ENCODE peak calls at places on chromosomes 13 and 19, in seven cellular contexts. B is upper lobe of left lung, U is GM23338, L is breast epithelium, T is spleen, S is HL-60, X is stomach. D is an unnamed sample.

GRCh38 chr13:73599232-73600128 is 534.7 kb downstream of the KLF12 start:
- DNase-seq in B (no peak), U (no peak), L (no peak), T (no peak), S (no peak), X (no peak), D (no peak)

GRCh38 chr19:47729799-47730520 is 15.4 kb upstream of the NOP53 start:
- DNase-seq in B (peak; percentile 89), U (peak; percentile 97), L (peak; percentile 88), T (peak; percentile 83), S (peak; percentile 13), X (peak; percentile 81), D (peak; percentile 84)

GRCh38 chr13:49620170-49620621 is 8.1 kb upstream of the ARL11 start:
- DNase-seq in B (no peak), U (no peak), L (no peak), T (peak; percentile 88), S (no peak), X (no peak), D (no peak)

GRCh38 chr19:10761443-10762242 is 43.8 kb downstream of the DNM2 start:
- DNase-seq in B (no peak), U (peak; percentile 70), L (no peak), T (no peak), S (no peak), X (peak; percentile 44), D (no peak)

GRCh38 chr13:79457948-79458347 is 23.0 kb upstream of the NDFIP2 start:
- DNase-seq in B (no peak), U (no peak), L (no peak), T (no peak), S (no peak), X (no peak), D (no peak)

GRCh38 chr19:35153701-35154534 is 617 bp upstream of the FXYD5 start:
- DNase-seq in B (peak; percentile 48), U (peak; percentile 88), L (no peak), T (peak; percentile 91), S (peak; percentile 65), X (peak; percentile 58), D (peak; percentile 71)

GRCh38 chr19:35486268-35486708 is 4.0 kb downstream of the KRTDAP start:
- DNase-seq in B (no peak), U (no peak), L (no peak), T (no peak), S (no peak), X (no peak), D (no peak)

GRCh38 chr19:1032264-1032867 is 6.0 kb downstream of the CNN2 start:
- DNase-seq in B (no peak), U (no peak), L (no peak), T (no peak), S (no peak), X (no peak), D (no peak)

GRCh38 chr19:33156354-33156753 is 24.4 kb downstream of the WDR88 start:
- DNase-seq in B (no peak), U (no peak), L (no peak), T (peak; percentile 0), S (peak; percentile 33), X (no peak), D (no peak)

DNA sequence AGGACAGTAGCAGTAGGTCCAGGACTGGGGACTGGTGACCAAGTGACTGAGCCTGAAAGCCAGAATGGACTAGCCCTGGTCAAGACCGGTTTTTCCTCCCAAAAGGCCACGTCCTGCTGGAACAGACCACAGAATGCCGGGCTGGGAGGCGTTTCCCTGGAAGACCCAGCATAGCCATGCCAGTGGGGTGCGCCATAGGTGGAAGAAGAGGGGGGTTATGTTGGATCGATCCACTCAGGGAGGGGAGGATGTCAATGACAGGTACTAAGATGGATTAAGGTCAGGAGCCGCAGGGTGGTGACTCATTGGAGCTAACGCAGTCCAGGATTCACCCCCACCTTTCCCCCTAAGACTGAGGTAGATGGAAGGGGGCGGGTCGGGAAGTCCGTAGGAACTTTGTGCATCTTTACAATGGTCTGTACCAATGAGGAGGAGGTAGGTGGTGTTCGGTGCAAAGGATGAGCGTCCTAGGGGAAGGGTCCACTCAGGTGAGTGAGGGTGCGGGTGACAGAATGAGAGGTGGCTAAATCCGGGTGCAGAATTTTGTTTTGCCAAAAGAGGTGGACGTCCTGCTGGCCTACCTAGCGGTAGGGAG is 21.0 kb downstream of the VASP start:
- DNase-seq in B (no peak), U (peak; percentile 85), L (no peak), T (no peak), S (no peak), X (no peak), D (no peak)
- TF ChIP-seq POLR2AphosphoS5 in B (no peak), U (peak; percentile 35), L (no peak), T (peak; percentile 64), S (peak; percentile 63), X (no peak), D (peak; percentile 55)

GRCh38 chr13:27958928-27959539 is 10.1 kb downstream of the CDX2 start:
- DNase-seq in B (no peak), U (no peak), L (no peak), T (no peak), S (no peak), X (no peak), D (no peak)
- H3K27me3 ChIP-seq in B (peaks cover 2% of the 10 kb centered on the region), U (peaks cover 100% of the 10 kb centered on the region), L (peaks cover 3% of the 10 kb centered on the region), T (peaks cover 3% of the 10 kb centered on the region), S (peaks cover 52% of the 10 kb centered on the region), X (peaks cover 100% of the 10 kb centered on the region), D (peaks cover 100% of the 10 kb centered on the region)

GRCh38 chr19:15264061-15264932 is 32.0 kb upstream of the EPHX3 start:
- DNase-seq in B (peak; percentile 70), U (peak; percentile 93), L (peak; percentile 69), T (peak; percentile 89), S (peak; percentile 66), X (peak; percentile 80), D (peak; percentile 91)
- TF ChIP-seq POLR2AphosphoS5 in B (peak; percentile 8), U (no peak), L (peak; percentile 54), T (peak; percentile 66), S (no peak), X (peak; percentile 56), D (peak; percentile 45)

DNA sequence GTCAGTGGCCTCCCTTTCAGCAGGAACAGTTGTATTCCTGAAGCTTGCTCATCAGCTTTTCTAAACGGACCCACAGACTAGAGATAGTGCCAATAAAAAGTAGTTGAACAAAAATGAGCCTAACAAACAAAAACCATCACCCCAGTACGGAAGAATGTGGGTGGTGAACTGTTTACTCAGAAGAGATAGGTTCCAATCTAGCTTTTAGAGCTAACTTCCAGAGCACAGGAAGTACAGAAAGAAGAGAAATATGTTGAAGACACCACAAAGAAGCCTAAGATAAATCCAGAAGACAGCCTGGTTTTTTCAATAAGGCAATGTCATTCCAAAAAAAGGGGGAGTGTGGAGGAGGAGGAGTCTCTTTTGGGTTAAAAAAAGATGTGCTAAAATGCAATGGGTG is 2.8 kb upstream of the LMO7 start:
- DNase-seq in B (no peak), U (no peak), L (no peak), T (no peak), S (no peak), X (no peak), D (no peak)
- H3K27me3 ChIP-seq in B (no peaks in the 10 kb centered on the region), U (peaks cover 27% of the 10 kb centered on the region), L (no peaks in the 10 kb centered on the region), T (no peaks in the 10 kb centered on the region), S (peaks cover 3% of the 10 kb centered on the region), X (peaks cover 24% of the 10 kb centered on the region), D (peaks cover 9% of the 10 kb centered on the region)

DNA sequence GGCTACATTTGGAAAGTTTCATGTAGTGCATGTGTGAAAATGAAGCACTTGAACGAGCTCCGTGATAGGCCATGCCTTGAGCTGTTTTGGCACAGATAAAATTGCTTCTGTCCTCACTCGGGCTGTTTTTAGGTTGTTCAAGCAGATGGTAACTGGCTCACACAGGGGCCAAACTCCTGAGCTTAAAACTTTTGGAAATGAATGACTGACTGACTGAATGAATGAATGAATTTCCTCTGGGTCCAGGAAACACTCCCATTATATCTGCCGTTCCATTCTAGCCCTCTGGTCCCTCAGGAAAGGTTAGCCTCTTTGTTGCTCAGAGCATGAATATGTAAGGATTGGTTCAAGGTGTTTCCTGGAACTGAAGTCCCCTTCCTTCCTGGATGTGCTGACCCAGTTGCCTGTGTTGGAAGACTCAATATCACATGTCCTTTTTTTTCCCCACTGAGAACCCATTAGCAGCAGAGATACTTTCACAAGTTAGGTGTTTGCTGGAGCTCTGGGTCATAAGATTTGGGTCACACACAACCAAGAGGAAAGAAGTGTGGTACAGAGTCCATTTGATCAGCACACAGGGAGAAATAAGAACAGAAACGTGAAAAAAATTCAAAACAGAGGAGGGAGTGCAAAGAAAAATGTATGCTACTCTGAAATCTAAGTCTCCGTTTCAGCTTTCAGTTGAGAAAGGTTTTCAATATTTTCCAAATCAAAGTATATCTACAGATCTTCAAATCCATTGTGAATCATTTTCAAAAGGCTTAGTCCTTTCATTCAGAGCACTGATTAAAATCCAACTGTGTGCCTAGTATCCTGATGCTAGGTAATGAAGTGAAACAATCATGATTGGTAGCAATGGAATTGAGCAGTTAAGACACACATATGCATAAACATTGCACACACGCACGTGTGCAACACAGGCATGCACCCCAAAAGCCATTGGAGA is 18.9 kb downstream of the MBNL2 start:
- DNase-seq in B (no peak), U (no peak), L (no peak), T (no peak), S (no peak), X (no peak), D (no peak)
- TF ChIP-seq POLR2AphosphoS5 in B (no peak), U (no peak), L (peak; percentile 44), T (no peak), S (no peak), X (no peak), D (no peak)

DNA sequence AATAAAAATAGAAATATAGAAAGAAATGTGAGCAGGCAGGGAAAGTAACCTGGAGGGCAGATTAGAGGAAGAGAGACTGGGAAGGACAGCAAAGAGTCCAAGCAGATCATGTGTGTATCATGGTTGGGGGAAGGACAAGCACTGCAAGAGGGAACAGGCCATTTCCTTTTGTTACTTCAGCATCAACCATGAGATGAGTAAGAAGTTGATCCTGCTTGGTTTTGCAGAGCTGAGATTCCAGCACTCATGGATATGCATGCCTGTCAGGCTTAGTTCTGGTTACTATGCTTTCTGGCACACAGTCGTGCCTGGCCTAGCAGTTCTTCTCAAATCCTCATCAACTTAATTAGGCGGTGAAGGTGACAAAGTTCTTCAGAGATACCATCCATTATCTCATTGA is 18.1 kb downstream of the NALCN start:
- DNase-seq in B (no peak), U (no peak), L (no peak), T (no peak), S (no peak), X (no peak), D (no peak)
- H3K27me3 ChIP-seq in B (no peaks in the 10 kb centered on the region), U (no peaks in the 10 kb centered on the region), L (no peaks in the 10 kb centered on the region), T (no peaks in the 10 kb centered on the region), S (no peaks in the 10 kb centered on the region), X (no peaks in the 10 kb centered on the region), D (no peaks in the 10 kb centered on the region)

DNA sequence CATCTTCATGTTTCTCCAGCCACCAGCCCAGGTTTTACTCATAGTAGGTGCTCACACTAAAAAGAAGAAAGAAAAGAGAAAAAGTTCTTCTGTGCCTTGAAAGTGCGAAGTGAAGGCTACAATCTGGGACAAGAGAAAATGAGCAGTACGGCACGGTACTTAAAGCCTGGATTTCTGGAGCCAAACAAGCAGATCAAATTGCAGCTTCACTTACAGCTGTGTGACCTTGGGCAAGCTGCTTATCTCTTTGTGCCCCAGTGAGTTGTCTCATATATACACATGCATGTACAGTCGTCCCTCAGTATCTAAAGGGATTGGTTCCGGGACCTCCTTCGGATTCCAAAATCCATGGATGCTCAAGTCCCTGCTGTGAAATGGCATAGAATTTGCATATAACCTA is 41.8 kb downstream of the GSX1 start:
- DNase-seq in B (no peak), U (no peak), L (no peak), T (no peak), S (no peak), X (peak; percentile 11), D (peak; percentile 8)
- TF ChIP-seq POLR2AphosphoS5 in B (no peak), U (no peak), L (no peak), T (no peak), S (no peak), X (no peak), D (no peak)